ENCODE peak calls at places on chromosome 16, in four cellular contexts. One of them, this sample, is unnamed.

GRCh38 chr16:85641776-85642176 is 28.7 kb downstream of the GSE1 start:
- DNase-seq in tibial nerve: no peak
- DNase-seq in RWPE1: no peak
- DNase-seq in HFF-Myc: no peak
- DNase-seq in this sample: no peak

GRCh38 chr16:24986512-24987303 is 28.5 kb downstream of the ARHGAP17 start:
- DNase-seq in HFF-Myc: no peak
- DNase-seq in RWPE1: no peak
- DNase-seq in tibial nerve: no peak
- DNase-seq in this sample: no peak

GRCh38 chr16:83244057-83244456 is 563.7 kb upstream of the HSBP1 start:
- DNase-seq in HFF-Myc: no peak
- DNase-seq in tibial nerve: no peak
- DNase-seq in RWPE1: no peak
- DNase-seq in this sample: no peak

GRCh38 chr16:79463839-79464238 is 136.7 kb downstream of the MAF start:
- DNase-seq in HFF-Myc: no peak
- DNase-seq in RWPE1: no peak
- DNase-seq in tibial nerve: no peak
- DNase-seq in this sample: no peak

GRCh38 chr16:51994597-51994996 is 552.3 kb downstream of the TOX3 start:
- DNase-seq in RWPE1: peak; percentile 84
- DNase-seq in HFF-Myc: no peak
- DNase-seq in tibial nerve: no peak
- DNase-seq in this sample: no peak

GRCh38 chr16:66954097-66954659 is 6.9 kb upstream of the CES3 start:
- DNase-seq in HFF-Myc: peak; percentile 55
- DNase-seq in RWPE1: peak; percentile 82
- DNase-seq in tibial nerve: peak; percentile 66
- DNase-seq in this sample: no peak

GRCh38 chr16:11136600-11136999 is 119.4 kb downstream of the SOCS1 start:
- DNase-seq in RWPE1: no peak
- DNase-seq in tibial nerve: no peak
- DNase-seq in HFF-Myc: no peak
- DNase-seq in this sample: no peak

GRCh38 chr16:17024514-17024913 is 446.2 kb downstream of the XYLT1 start:
- DNase-seq in RWPE1: no peak
- DNase-seq in HFF-Myc: no peak
- DNase-seq in tibial nerve: no peak
- DNase-seq in this sample: no peak

DNA sequence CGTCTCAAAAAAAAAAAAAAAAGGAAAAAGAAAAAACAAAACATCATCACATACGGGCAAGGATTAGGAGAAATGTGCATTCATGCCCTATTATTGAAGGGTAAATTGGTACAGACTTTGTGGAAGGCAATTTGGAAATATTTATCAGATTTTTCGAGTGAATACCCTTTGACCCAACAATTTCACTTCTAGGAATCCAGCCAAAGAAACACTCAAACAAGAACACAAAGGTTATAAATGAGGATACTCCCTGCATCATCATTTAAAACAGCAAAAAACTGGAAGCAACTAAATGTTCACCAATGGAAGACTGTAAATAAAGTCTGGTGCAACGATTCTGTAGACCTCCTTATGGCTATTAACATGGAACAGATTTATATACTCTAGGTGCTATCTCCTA is 12.9 kb downstream of the ZNF423 start:
- DNase-seq in RWPE1: no peak
- DNase-seq in HFF-Myc: no peak
- DNase-seq in tibial nerve: no peak
- DNase-seq in this sample: no peak
- TF ChIP-seq CTCF in RWPE1: no peak
- TF ChIP-seq CTCF in HFF-Myc: no peak
- TF ChIP-seq CTCF in tibial nerve: no peak
- TF ChIP-seq CTCF in this sample: no peak

GRCh38 chr16:27245276-27246231 is 23.0 kb downstream of the NSMCE1 start:
- DNase-seq in HFF-Myc: no peak
- DNase-seq in tibial nerve: no peak
- DNase-seq in RWPE1: peak; percentile 73
- DNase-seq in this sample: no peak
- TF ChIP-seq CTCF in HFF-Myc: no peak
- TF ChIP-seq CTCF in tibial nerve: no peak
- TF ChIP-seq CTCF in RWPE1: no peak
- TF ChIP-seq CTCF in this sample: no peak

GRCh38 chr16:29767062-29767461 is 11.0 kb upstream of the ZG16 start:
- DNase-seq in HFF-Myc: no peak
- DNase-seq in RWPE1: no peak
- DNase-seq in tibial nerve: no peak
- DNase-seq in this sample: no peak

GRCh38 chr16:29761882-29762281 is 16.1 kb upstream of the C16orf54 start:
- DNase-seq in RWPE1: no peak
- DNase-seq in HFF-Myc: no peak
- DNase-seq in tibial nerve: no peak
- DNase-seq in this sample: no peak

GRCh38 chr16:29763326-29763725 is 14.7 kb upstream of the ZG16 start:
- DNase-seq in HFF-Myc: no peak
- DNase-seq in tibial nerve: no peak
- DNase-seq in RWPE1: no peak
- DNase-seq in this sample: no peak

GRCh38 chr16:29769507-29769906 is 8.5 kb upstream of the ZG16 start:
- DNase-seq in tibial nerve: no peak
- DNase-seq in RWPE1: no peak
- DNase-seq in HFF-Myc: no peak
- DNase-seq in this sample: no peak

DNA sequence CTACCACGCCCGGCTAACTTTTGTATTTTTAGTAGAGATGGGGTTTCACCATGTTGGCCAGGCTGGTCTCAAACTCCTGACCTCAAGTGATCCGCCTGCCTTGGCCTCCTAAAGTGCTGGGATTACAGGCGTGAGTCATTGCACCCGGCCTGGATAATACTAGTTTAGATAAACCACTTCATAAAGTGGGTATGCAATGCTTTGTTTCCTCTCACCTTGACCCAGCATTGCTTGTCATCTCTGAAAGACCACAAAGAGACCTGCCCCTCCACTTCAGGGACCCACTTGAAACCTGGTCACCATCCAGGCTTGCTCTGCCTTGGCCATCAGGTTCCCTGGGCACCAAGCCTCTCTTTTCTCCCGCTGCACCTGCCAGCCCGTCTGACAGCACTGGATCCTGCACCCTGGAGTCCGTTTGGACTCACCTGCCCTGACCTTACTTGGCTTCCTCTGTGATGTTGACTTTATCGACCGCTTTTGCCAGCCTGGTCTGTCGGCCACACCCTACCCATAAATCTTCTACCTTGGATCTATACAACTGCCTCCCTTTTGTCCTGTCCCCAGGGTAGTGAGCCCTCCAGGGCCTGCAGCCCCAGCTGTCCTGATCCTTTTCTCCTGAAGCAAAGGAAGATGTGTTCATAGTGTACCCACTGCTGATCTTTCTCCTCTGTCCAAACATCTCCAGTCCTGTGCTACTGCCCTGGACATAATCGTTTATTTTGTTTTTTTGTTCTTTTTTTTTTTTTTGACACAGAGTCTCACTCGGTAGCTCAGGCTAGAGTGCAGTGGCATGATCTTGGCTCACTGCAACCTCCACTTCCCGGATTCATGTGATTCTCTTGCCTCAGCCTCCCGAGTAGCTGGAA is 12.7 kb upstream of the ZG16 start:
- DNase-seq in tibial nerve: no peak
- DNase-seq in HFF-Myc: no peak
- DNase-seq in RWPE1: no peak
- DNase-seq in this sample: no peak
- TF ChIP-seq CTCF in tibial nerve: no peak
- TF ChIP-seq CTCF in HFF-Myc: no peak
- TF ChIP-seq CTCF in RWPE1: no peak
- TF ChIP-seq CTCF in this sample: no peak

GRCh38 chr16:76108460-76108859 is 168.7 kb upstream of the CNTNAP4 start:
- DNase-seq in tibial nerve: no peak
- DNase-seq in RWPE1: no peak
- DNase-seq in HFF-Myc: no peak
- DNase-seq in this sample: no peak
- TF ChIP-seq CTCF in tibial nerve: no peak
- TF ChIP-seq CTCF in RWPE1: no peak
- TF ChIP-seq CTCF in HFF-Myc: no peak
- TF ChIP-seq CTCF in this sample: no peak

GRCh38 chr16:50381679-50382440 is 13.1 kb upstream of the BRD7 start:
- DNase-seq in tibial nerve: no peak
- DNase-seq in RWPE1: no peak
- DNase-seq in HFF-Myc: no peak
- DNase-seq in this sample: no peak
- TF ChIP-seq CTCF in tibial nerve: no peak
- TF ChIP-seq CTCF in RWPE1: no peak
- TF ChIP-seq CTCF in HFF-Myc: peak; percentile 6
- TF ChIP-seq CTCF in this sample: no peak

GRCh38 chr16:81326971-81327370 is 12.2 kb downstream of the GAN start:
- DNase-seq in RWPE1: no peak
- DNase-seq in tibial nerve: no peak
- DNase-seq in HFF-Myc: no peak
- DNase-seq in this sample: no peak

GRCh38 chr16:81321537-81321936 is 6.8 kb downstream of the GAN start:
- DNase-seq in tibial nerve: no peak
- DNase-seq in RWPE1: no peak
- DNase-seq in HFF-Myc: no peak
- DNase-seq in this sample: no peak

GRCh38 chr16:81327483-81328196 is 12.9 kb downstream of the GAN start:
- DNase-seq in RWPE1: peak; percentile 55
- DNase-seq in tibial nerve: no peak
- DNase-seq in HFF-Myc: no peak
- DNase-seq in this sample: no peak

GRCh38 chr16:81321039-81321438 is 6.3 kb downstream of the GAN start:
- DNase-seq in RWPE1: no peak
- DNase-seq in HFF-Myc: no peak
- DNase-seq in tibial nerve: no peak
- DNase-seq in this sample: no peak

GRCh38 chr16:81324808-81325207 is 10.0 kb downstream of the GAN start:
- DNase-seq in RWPE1: no peak
- DNase-seq in HFF-Myc: no peak
- DNase-seq in tibial nerve: no peak
- DNase-seq in this sample: no peak
- TF ChIP-seq CTCF in RWPE1: no peak
- TF ChIP-seq CTCF in HFF-Myc: no peak
- TF ChIP-seq CTCF in tibial nerve: no peak
- TF ChIP-seq CTCF in this sample: no peak

This sample was measured in D721Med.